ENCODE peak calls at places on chromosomes 16 and 17, in eight cellular contexts. G, O, Q, F, W, A, V and X are unnamed samples.
A peak's percentile ranks its signal among the peaks of the same experiment; 100 is the strongest.

GRCh38 chr16:48137822-48138221 is 18.0 kb downstream of the ABCC12 start:
- DNase-seq in G (no peak), O (no peak), Q (no peak), F (no peak), W (no peak), A (no peak), V (no peak), X (no peak)

GRCh38 chr16:68732741-68733399 is 4.2 kb upstream of the CDH1 start:
- DNase-seq in G (no peak), O (no peak), Q (no peak), F (no peak), W (no peak), A (no peak), V (no peak), X (no peak)

GRCh38 chr16:66925322-66925840 is at the start of gene RRAD:
- DNase-seq in G (peak; percentile 19), O (peak; percentile 83), Q (peak; percentile 70), F (peak; percentile 92), W (peak; percentile 29), A (no peak), V (no peak), X (peak; percentile 44)

GRCh38 chr17:60901222-60901621 is 223.6 kb downstream of the BCAS3 start:
- DNase-seq in G (no peak), O (no peak), Q (no peak), F (no peak), W (peak; percentile 37), A (no peak), V (no peak), X (no peak)

GRCh38 chr17:79974786-79975497 is 60.7 kb downstream of the TBC1D16 start:
- DNase-seq in G (no peak), O (no peak), Q (peak; percentile 16), F (peak; percentile 41), W (no peak), A (peak; percentile 81), V (no peak), X (no peak)

GRCh38 chr16:66357523-66357928 is 9.0 kb upstream of the CDH5 start:
- DNase-seq in G (peak; percentile 83), O (peak; percentile 40), Q (peak; percentile 31), F (no peak), W (peak; percentile 75), A (no peak), V (peak; percentile 47), X (peak; percentile 83)

GRCh38 chr17:66126231-66126630 is 65.7 kb downstream of the CEP112 start:
- DNase-seq in G (no peak), O (no peak), Q (no peak), F (no peak), W (no peak), A (no peak), V (no peak), X (peak; percentile 11)

GRCh38 chr17:72514888-72515287 is 394.1 kb downstream of the SOX9 start:
- DNase-seq in G (peak; percentile 78), O (peak; percentile 56), Q (peak; percentile 35), F (no peak), W (peak; percentile 96), A (no peak), V (no peak), X (peak; percentile 33)

GRCh38 chr17:74860229-74860998 is 729 bp upstream of the GRIN2C start:
- DNase-seq in G (no peak), O (no peak), Q (no peak), F (no peak), W (no peak), A (no peak), V (no peak), X (no peak)

GRCh38 chr16:13036600-13036999 is 135.2 kb downstream of the SHISA9 start:
- DNase-seq in G (peak; percentile 9), O (no peak), Q (no peak), F (no peak), W (peak; percentile 22), A (no peak), V (no peak), X (peak; percentile 13)

GRCh38 chr16:70747703-70748631 is 53.0 kb downstream of the VAC14 start:
- DNase-seq in G (no peak), O (no peak), Q (no peak), F (no peak), W (peak; percentile 60), A (no peak), V (no peak), X (no peak)

GRCh38 chr17:39400547-39401411 is 647 bp downstream of the FBXL20 start:
- DNase-seq in G (peak; percentile 0), O (peak; percentile 24), Q (no peak), F (peak; percentile 70), W (no peak), A (peak; percentile 88), V (no peak), X (peak; percentile 7)

GRCh38 chr17:75698659-75699058 is 22.6 kb upstream of the ITGB4 start:
- DNase-seq in G (no peak), O (no peak), Q (no peak), F (no peak), W (no peak), A (no peak), V (no peak), X (no peak)

GRCh38 chr17:17408236-17408794 is 68.5 kb upstream of the MED9 start:
- DNase-seq in G (no peak), O (no peak), Q (no peak), F (no peak), W (peak; percentile 36), A (no peak), V (no peak), X (peak; percentile 62)

GRCh38 chr17:72782985-72783701 is 309.3 kb downstream of the SLC39A11 start:
- DNase-seq in G (no peak), O (no peak), Q (no peak), F (no peak), W (no peak), A (no peak), V (no peak), X (no peak)

GRCh38 chr16:9913604-9914330 is 268.5 kb downstream of the GRIN2A start:
- DNase-seq in G (no peak), O (no peak), Q (no peak), F (no peak), W (peak; percentile 17), A (no peak), V (no peak), X (no peak)

GRCh38 chr16:48087639-48088038 is 68.2 kb downstream of the ABCC12 start:
- DNase-seq in G (no peak), O (no peak), Q (no peak), F (no peak), W (no peak), A (no peak), V (no peak), X (no peak)

GRCh38 chr17:9370464-9370863 is 205.2 kb downstream of the STX8 start:
- DNase-seq in G (peak; percentile 38), O (no peak), Q (no peak), F (no peak), W (peak; percentile 69), A (no peak), V (no peak), X (peak; percentile 66)

GRCh38 chr17:14161419-14161818 is 75.2 kb downstream of the CDRT15 start:
- DNase-seq in G (no peak), O (no peak), Q (no peak), F (no peak), W (no peak), A (no peak), V (no peak), X (no peak)

GRCh38 chr17:4492762-4493561 is 5.7 kb upstream of the SPNS2 start:
- DNase-seq in G (no peak), O (peak; percentile 26), Q (no peak), F (no peak), W (peak; percentile 20), A (no peak), V (no peak), X (no peak)

GRCh38 chr17:28623696-28624095 is 9.7 kb upstream of the RSKR start:
- DNase-seq in G (no peak), O (no peak), Q (no peak), F (no peak), W (no peak), A (no peak), V (no peak), X (no peak)

GRCh38 chr17:59377410-59377809 is 46.0 kb downstream of the YPEL2 start:
- DNase-seq in G (no peak), O (no peak), Q (no peak), F (peak; percentile 81), W (peak; percentile 72), A (no peak), V (no peak), X (peak; percentile 80)

GRCh38 chr16:83187404-83187803 is 560.6 kb downstream of the CDH13 start:
- DNase-seq in G (peak; percentile 80), O (no peak), Q (no peak), F (no peak), W (peak; percentile 81), A (no peak), V (peak; percentile 29), X (peak; percentile 62)

GRCh38 chr17:4573682-4574081 is 10.6 kb upstream of the SMTNL2 start:
- DNase-seq in G (no peak), O (no peak), Q (no peak), F (no peak), W (no peak), A (no peak), V (no peak), X (no peak)

DNA sequence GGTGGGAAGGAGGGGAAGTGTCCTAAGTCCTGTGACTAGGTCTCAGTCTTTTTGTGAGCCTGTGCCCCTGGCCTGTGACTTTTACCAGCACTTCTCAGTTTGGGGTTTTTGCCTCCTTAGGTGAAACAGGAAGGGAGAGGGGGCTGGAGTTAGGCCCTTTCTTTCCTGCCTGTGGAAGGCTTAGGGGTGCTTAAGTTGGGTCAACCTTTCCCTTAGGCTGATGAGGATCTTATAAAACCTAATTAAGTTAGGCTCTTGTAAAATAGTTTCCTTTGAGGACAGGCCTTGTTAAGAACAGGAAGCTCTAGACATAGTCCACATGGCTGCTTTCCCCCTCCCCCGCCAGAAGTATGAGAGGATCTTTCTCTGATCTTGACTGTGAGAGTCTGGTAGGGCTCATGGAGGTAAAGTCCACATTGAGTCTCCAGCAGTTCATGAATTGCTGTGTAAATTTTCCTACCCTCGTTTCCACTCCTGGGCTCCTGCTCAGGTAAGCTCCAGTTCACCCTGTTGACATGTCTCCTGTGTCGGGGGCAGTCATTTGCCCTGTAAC is 17.0 kb upstream of the DNASE1 start:
- DNase-seq in G (no peak), O (no peak), Q (no peak), F (peak; percentile 28), W (no peak), A (peak; percentile 37), V (no peak), X (peak; percentile 28)
- H3K4me3 ChIP-seq in G (no peak overlapping the region), O (no peak overlapping the region), Q (no peak overlapping the region), F (no peak overlapping the region), W (no peak overlapping the region), A (no peak overlapping the region), V (no peak overlapping the region), X (no peak overlapping the region)

GRCh38 chr17:69067274-69068047 is 6.7 kb upstream of the ABCA9 start:
- DNase-seq in G (no peak), O (no peak), Q (no peak), F (no peak), W (no peak), A (no peak), V (no peak), X (no peak)
- TF ChIP-seq CTCF in G (peak; percentile 16), O (no peak), Q (no peak), F (no peak), W (no peak), A (no peak), V (no peak), X (no peak)

GRCh38 chr16:81096715-81097208 is 567 bp upstream of the GCSH start:
- DNase-seq in G (no peak), O (no peak), Q (no peak), F (no peak), W (no peak), A (peak; percentile 74), V (no peak), X (no peak)
- H3K4me3 ChIP-seq in G (no peak overlapping the region), O (peak overlapping the region; percentile 26), Q (peak overlapping the region; percentile 11), F (peak overlapping the region; percentile 69), W (peak overlapping the region; percentile 17), A (no peak overlapping the region), V (peak overlapping the region; percentile 36), X (peak overlapping the region; percentile 47)

GRCh38 chr16:77406680-77407079 is 28.2 kb downstream of the ADAMTS18 start:
- DNase-seq in G (peak; percentile 11), O (no peak), Q (no peak), F (no peak), W (no peak), A (no peak), V (no peak), X (peak; percentile 15)
- TF ChIP-seq CTCF in G (peak; percentile 23), O (no peak), Q (no peak), F (no peak), W (no peak), A (no peak), V (peak; percentile 35), X (peak; percentile 59)